ENCODE peak calls at places on chromosome 7, in four cellular contexts. D is lung microvascular endothelial cell, N is fibroblast of the aortic adventitia, J is renal cortical epithelial cell. M is an unnamed sample.

GRCh38 chr7:110204527-110204926 is 886.4 kb upstream of the LRRN3 start:
- DNase-seq in N (no peak), J (no peak), D (no peak), M (no peak)

GRCh38 chr7:922334-923107 is 32.0 kb downstream of the ADAP1 start:
- DNase-seq in J (no peak), N (no peak), D (no peak), M (no peak)

GRCh38 chr7:158413962-158414961 is 173.4 kb downstream of the PTPRN2 start:
- DNase-seq in N (no peak), J (no peak), D (no peak), M (no peak)

GRCh38 chr7:6402041-6402440 is 45.7 kb downstream of the DAGLB start:
- DNase-seq in J (no peak), N (no peak), D (no peak), M (no peak)

GRCh38 chr7:152103066-152103465 is 77.6 kb downstream of the GALNT11 start:
- DNase-seq in J (no peak), D (no peak), N (no peak), M (no peak)

GRCh38 chr7:112201839-112202238 is 4.4 kb downstream of the DOCK4 start:
- DNase-seq in J (no peak), N (no peak), D (no peak), M (no peak)

GRCh38 chr7:37438879-37439278 is 9.8 kb downstream of the ELMO1 start:
- DNase-seq in N (no peak), D (no peak), J (no peak), M (no peak)

GRCh38 chr7:141693082-141693481 is 8.9 kb downstream of the DENND11 start:
- DNase-seq in D (no peak), J (no peak), N (no peak), M (no peak)

GRCh38 chr7:43584200-43584586 is 1.3 kb downstream of the STK17A start:
- DNase-seq in N (peak; percentile 73), J (peak; percentile 79), D (peak; percentile 77), M (peak; percentile 27)

GRCh38 chr7:44962483-44963251 is 16.1 kb downstream of the MYO1G start:
- DNase-seq in N (no peak), J (no peak), D (peak; percentile 48), M (no peak)

GRCh38 chr7:115707236-115707635 is 323.3 kb downstream of the TFEC start:
- DNase-seq in J (peak; percentile 41), N (peak; percentile 25), D (peak; percentile 49), M (no peak)

GRCh38 chr7:4240813-4241612 is 441.1 kb upstream of the FOXK1 start:
- DNase-seq in D (no peak), J (no peak), N (no peak), M (no peak)